ENCODE peak calls at places on chromosomes 11 and 22, in six cellular contexts. F is endothelial cell; T is activated CD8-positive, alpha-beta T cell treated with anti-CD3 and anti-CD28 coated beads for 36 hours; V is sigmoid colon; K is PC-3; Y is fibroblast of the aortic adventitia. R is an unnamed sample.

GRCh38 chr11:111206472-111206871 is 39.1 kb upstream of the POU2AF2 start:
- DNase-seq in F (no peak), T (no peak), V (no peak), K (peak), Y (peak), R (no peak)

GRCh38 chr11:6623391-6624363 is 4.5 kb upstream of the TPP1 start:
- DNase-seq in F (no peak), T (no peak), V (no peak), K (no peak), Y (no peak), R (no peak)

GRCh38 chr11:34394771-34395300 is 37.0 kb upstream of the ABTB2 start:
- DNase-seq in F (no peak), T (no peak), V (no peak), K (no peak), Y (no peak), R (no peak)

GRCh38 chr11:17389205-17389956 is 922 bp upstream of the KCNJ11 start:
- DNase-seq in F (peak), T (peak), V (peak), K (peak), Y (no peak), R (peak)

GRCh38 chr11:72520815-72521214 is 86.5 kb upstream of the CLPB start:
- DNase-seq in F (no peak), T (no peak), V (no peak), K (no peak), Y (no peak), R (no peak)

GRCh38 chr22:27531782-27532530 is 269.6 kb downstream of the MN1 start:
- DNase-seq in F (no peak), T (no peak), V (no peak), K (peak), Y (peak), R (no peak)

GRCh38 chr11:96763244-96763643 is 373.4 kb downstream of the JRKL start:
- DNase-seq in F (no peak), T (no peak), V (no peak), K (no peak), Y (peak), R (no peak)

GRCh38 chr11:97109078-97109477 is 719.3 kb downstream of the JRKL start:
- DNase-seq in F (no peak), T (no peak), V (no peak), K (no peak), Y (no peak), R (no peak)

GRCh38 chr11:57358543-57358961 is 20.4 kb downstream of the P2RX3 start:
- DNase-seq in F (no peak), T (no peak), V (no peak), K (peak), Y (peak), R (no peak)

GRCh38 chr22:32841175-32841574 is 39.7 kb downstream of the TIMP3 start:
- DNase-seq in F (no peak), T (no peak), V (no peak), K (no peak), Y (no peak), R (no peak)

GRCh38 chr11:86588566-86589090 is 83.8 kb downstream of the ME3 start:
- DNase-seq in F (no peak), T (no peak), V (no peak), K (no peak), Y (peak), R (no peak)

GRCh38 chr22:19463491-19464469 is 15.2 kb downstream of the UFD1 start:
- DNase-seq in F (no peak), T (no peak), V (no peak), K (no peak), Y (peak), R (no peak)

GRCh38 chr22:36659762-36660509 is 43.6 kb downstream of the CACNG2 start:
- DNase-seq in F (no peak), T (peak), V (peak), K (peak), Y (peak), R (peak)

GRCh38 chr22:45007946-45008852 is 1.6 kb downstream of the PHF21B start:
- DNase-seq in F (peak), T (peak), V (no peak), K (no peak), Y (no peak), R (no peak)

GRCh38 chr22:45007247-45007945 is 2.4 kb downstream of the PHF21B start:
- DNase-seq in F (peak), T (peak), V (no peak), K (no peak), Y (no peak), R (peak)

GRCh38 chr22:45010532-45010900 is 711 bp upstream of the PHF21B start:
- DNase-seq in F (no peak), T (no peak), V (no peak), K (no peak), Y (no peak), R (no peak)

GRCh38 chr22:45008853-45009751 is 703 bp downstream of the PHF21B start:
- DNase-seq in F (peak), T (no peak), V (no peak), K (no peak), Y (no peak), R (no peak)

DNA sequence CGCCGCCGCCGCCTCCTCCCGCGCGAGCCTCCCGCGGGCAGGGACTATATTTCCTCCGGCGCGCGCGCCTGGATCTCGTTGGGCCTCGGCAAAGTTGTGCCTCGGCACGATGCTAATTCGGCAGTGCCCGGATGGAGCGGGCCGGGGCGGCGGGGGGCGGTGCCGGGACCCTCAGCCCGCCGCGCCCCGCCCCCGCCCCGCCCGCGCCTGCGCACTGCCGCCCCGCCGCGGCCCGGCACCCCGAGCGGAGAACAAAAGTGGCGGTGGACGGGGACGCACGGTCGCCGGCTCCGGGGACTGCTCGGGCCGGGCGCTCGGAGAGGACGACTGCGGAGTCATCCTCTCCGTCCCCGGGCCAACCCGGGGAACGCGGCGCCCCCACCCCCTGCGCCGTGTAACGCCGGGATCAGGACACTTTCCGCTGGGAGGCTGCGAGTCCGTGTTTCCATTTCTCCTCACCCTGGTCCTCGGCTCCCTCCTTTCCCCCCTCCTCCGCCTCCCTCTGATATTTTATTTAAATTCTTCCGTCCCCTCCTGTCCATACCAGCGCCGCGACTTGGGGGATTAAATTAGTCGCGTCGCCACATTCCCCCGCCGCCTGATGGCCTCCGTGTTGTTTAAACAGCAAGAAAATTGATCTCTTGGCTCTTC is at the start of gene PHF21B:
- DNase-seq in F (peak), T (peak), V (peak), K (no peak), Y (peak), R (peak)
- TF ChIP-seq CTCF in F (no peak), T (no peak), V (no peak), K (no peak), Y (no peak), R (no peak)

GRCh38 chr11:1573077-1573846 is 1.2 kb upstream of the DUSP8 start:
- DNase-seq in F (peak), T (peak), V (peak), K (no peak), Y (no peak), R (peak)

GRCh38 chr11:1573847-1574255 is 1.8 kb upstream of the DUSP8 start:
- DNase-seq in F (peak), T (no peak), V (peak), K (peak), Y (no peak), R (peak)

GRCh38 chr11:1576825-1577224 is 4.8 kb upstream of the DUSP8 start:
- DNase-seq in F (no peak), T (no peak), V (peak), K (no peak), Y (no peak), R (no peak)

GRCh38 chr11:1572200-1573076 is at the start of gene DUSP8:
- DNase-seq in F (peak), T (peak), V (peak), K (peak), Y (peak), R (peak)

GRCh38 chr11:1574256-1575242 is 2.5 kb upstream of the DUSP8 start:
- DNase-seq in F (peak), T (peak), V (peak), K (peak), Y (peak), R (peak)
- TF ChIP-seq CTCF in F (peak), T (peak), V (peak), K (peak), Y (peak), R (peak)

DNA sequence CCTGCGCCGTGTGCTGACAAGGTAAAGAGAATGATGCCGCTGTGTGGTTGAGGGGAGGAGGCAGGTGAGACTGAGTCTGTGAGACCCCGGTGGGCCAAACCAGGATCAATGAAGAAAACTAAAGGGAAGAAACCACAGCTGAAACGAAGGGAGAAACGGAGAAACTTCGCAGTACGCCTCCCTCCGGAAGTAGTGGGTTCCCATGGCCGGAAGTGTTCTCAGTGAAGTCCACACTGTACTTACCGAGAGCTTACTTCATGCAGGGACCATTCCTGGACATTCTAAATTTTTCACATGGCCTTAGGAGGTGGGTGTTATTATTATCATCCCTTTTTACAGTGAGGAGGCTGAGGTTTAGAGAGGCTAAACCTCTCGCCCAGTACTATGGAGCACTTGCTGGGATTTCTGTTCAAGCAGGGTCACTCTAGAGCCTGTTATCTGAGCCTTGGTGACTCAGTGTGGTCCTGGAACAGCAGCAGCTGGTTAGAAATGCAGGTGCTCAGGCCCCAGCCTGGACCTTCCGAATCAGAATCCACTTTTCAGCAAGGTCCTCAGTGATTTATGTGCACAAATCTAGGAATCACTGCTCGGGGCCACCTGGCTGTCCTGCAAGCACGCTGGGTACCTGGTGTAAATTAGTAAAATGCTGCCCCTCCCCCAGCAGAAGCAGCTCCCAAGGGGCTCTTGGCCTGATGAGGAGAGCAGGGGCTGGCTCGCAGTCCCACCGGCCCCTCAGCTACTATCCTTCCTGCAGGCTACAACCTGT is 18.0 kb downstream of the CD5 start:
- DNase-seq in F (no peak), T (no peak), V (no peak), K (no peak), Y (no peak), R (peak)
- TF ChIP-seq CTCF in F (no peak), T (no peak), V (no peak), K (no peak), Y (no peak), R (no peak)

GRCh38 chr11:15071556-15072255 is 1.7 kb upstream of the CALCB start:
- DNase-seq in F (no peak), T (no peak), V (no peak), K (no peak), Y (no peak), R (no peak)

GRCh38 chr11:15073361-15074205 is at the start of gene CALCB:
- DNase-seq in F (peak), T (peak), V (no peak), K (no peak), Y (peak), R (peak)

GRCh38 chr11:15072551-15073143 is 746 bp upstream of the CALCB start:
- DNase-seq in F (no peak), T (no peak), V (no peak), K (no peak), Y (no peak), R (peak)

GRCh38 chr11:15074206-15075161 is 1.1 kb downstream of the CALCB start:
- DNase-seq in F (peak), T (peak), V (peak), K (peak), Y (peak), R (peak)

DNA sequence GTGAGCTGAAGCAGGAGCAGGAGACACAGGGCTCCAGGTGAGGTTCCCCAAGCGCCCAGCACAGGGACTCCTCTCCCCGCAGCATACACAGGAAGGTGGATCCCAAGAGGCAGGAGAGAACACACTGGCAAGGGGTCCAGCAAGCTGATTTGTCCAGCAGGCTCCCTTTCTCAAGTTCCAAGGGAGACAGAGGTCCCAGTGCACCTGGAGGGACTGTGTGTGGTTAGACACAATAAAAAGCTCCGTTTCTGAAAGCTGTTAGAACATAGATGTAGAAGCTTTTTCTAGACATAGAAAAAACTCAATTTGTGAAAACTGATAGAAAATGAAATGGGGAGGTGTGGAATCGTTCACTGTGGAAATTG is 1.8 kb downstream of the CALCB start:
- DNase-seq in F (no peak), T (no peak), V (no peak), K (no peak), Y (no peak), R (no peak)
- TF ChIP-seq CTCF in F (no peak), T (no peak), V (no peak), K (no peak), Y (no peak), R (no peak)

GRCh38 chr11:134149371-134149770 is 74.4 kb downstream of the NCAPD3 start:
- DNase-seq in F (no peak), T (no peak), V (no peak), K (no peak), Y (no peak), R (no peak)

GRCh38 chr11:134153147-134153905 is 70.4 kb downstream of the NCAPD3 start:
- DNase-seq in F (no peak), T (no peak), V (no peak), K (no peak), Y (no peak), R (no peak)

GRCh38 chr11:134151083-134151747 is 72.6 kb downstream of the NCAPD3 start:
- DNase-seq in F (no peak), T (no peak), V (no peak), K (no peak), Y (no peak), R (no peak)

GRCh38 chr11:134152692-134153091 is 71.1 kb downstream of the NCAPD3 start:
- DNase-seq in F (no peak), T (no peak), V (no peak), K (no peak), Y (no peak), R (no peak)

GRCh38 chr11:134150195-134150903 is 73.4 kb downstream of the NCAPD3 start:
- DNase-seq in F (no peak), T (peak), V (peak), K (no peak), Y (no peak), R (no peak)
- TF ChIP-seq CTCF in F (no peak), T (no peak), V (no peak), K (no peak), Y (no peak), R (no peak)

GRCh38 chr22:41688365-41689211 is at the start of gene SNU13:
- DNase-seq in F (peak), T (peak), V (peak), K (peak), Y (peak), R (peak)
- TF ChIP-seq CTCF in F (no peak), T (no peak), V (no peak), K (no peak), Y (no peak), R (no peak)

GRCh38 chr22:39530692-39531331 is 1.7 kb downstream of the RPS19BP1 start:
- DNase-seq in F (no peak), T (peak), V (no peak), K (peak), Y (peak), R (no peak)
- TF ChIP-seq CTCF in F (peak), T (peak), V (no peak), K (peak), Y (peak), R (no peak)

GRCh38 chr11:9092846-9093778 is 1.7 kb upstream of the SCUBE2 start:
- DNase-seq in F (no peak), T (no peak), V (no peak), K (peak), Y (peak), R (peak)
- TF ChIP-seq CTCF in F (no peak), T (no peak), V (no peak), K (peak), Y (peak), R (no peak)

DNA sequence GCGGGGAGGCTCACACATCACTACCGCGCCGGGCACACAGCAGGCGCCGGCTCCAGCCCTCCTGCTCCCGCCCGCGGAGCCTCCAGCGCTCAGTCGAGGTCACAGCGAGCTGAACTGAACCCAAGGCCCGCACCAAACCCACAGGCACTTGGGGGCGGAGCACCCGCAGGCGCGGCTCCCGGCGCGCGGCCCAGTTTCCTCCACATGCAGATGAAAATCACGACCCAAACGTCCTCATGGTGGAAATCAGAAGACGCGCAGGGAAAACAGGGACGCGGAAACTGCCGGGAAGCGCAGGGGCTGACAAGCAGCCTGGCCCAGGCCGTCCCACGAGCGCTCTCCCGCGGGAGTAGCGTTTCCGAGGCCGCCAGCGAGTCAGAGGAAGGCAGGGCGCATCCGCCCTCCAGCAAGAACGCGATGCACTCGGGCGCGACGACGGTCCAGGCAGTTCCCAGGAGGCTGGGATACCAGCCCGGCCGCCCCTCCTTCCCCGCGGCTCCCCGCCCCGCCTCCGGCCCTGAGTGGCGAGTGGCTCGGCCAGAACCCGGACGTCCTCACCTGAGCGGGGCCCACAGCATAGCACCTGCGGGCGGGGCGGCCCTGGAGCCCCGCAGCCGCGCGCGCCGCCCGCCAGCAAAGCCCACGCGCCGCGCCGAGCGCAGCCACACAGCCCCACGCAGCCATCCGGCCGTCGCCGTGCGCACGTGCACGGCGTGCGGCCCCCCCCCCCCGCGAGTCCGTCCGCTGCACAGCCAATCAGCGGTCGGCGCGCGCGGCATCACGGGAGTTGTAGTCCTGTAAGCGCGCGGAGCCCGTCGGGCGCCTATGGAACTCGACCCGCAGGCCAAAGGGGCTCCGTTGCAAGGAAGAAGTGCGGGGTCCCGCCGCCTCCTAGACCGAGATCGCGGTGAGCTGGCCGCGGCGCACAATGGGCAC is at the start of gene HDHD5:
- DNase-seq in F (peak), T (peak), V (peak), K (peak), Y (peak), R (peak)
- TF ChIP-seq CTCF in F (no peak), T (no peak), V (no peak), K (no peak), Y (no peak), R (no peak)

GRCh38 chr11:43691332-43691731 is 10.8 kb downstream of the HSD17B12 start:
- DNase-seq in F (no peak), T (no peak), V (no peak), K (no peak), Y (no peak), R (no peak)

GRCh38 chr11:43687120-43687791 is 6.7 kb downstream of the HSD17B12 start:
- DNase-seq in F (peak), T (no peak), V (no peak), K (peak), Y (peak), R (no peak)

GRCh38 chr11:43691806-43692205 is 11.3 kb downstream of the HSD17B12 start:
- DNase-seq in F (no peak), T (no peak), V (no peak), K (no peak), Y (no peak), R (no peak)

GRCh38 chr11:43690929-43691328 is 10.4 kb downstream of the HSD17B12 start:
- DNase-seq in F (no peak), T (no peak), V (no peak), K (no peak), Y (no peak), R (no peak)

DNA sequence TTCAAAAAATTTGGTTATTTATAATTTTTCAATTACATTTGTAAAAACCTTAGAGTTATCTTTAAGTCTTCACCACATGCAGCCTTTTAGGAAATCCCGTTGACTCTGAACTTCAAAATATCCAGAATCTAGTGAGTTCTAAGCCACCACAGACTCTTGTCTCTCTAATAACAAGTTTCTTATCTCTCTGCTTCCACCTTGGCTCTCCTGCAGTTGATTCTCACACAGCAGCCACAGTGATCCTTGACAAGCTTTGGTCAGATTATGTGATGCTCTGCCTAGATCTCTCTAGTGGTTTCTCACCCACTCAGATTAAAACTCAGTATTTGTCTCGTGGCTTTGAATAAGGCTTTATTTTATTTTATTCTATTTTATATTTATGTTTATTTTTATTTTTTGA is 8.6 kb downstream of the HSD17B12 start:
- DNase-seq in F (no peak), T (no peak), V (no peak), K (no peak), Y (no peak), R (no peak)
- TF ChIP-seq CTCF in F (no peak), T (no peak), V (no peak), K (no peak), Y (no peak), R (no peak)

R was measured in GM13976.